ENCODE peak calls at places on chromosomes 16 and 17, in seven cellular contexts. One of them, this sample, is unnamed.
A peak's percentile ranks its signal among the peaks of the same experiment; 100 is the strongest.

GRCh38 chr16:81088836-81089235 is 7.4 kb downstream of the GCSH start:
- DNase-seq in lower leg skin: no peak
- DNase-seq in OCI-LY7: no peak
- DNase-seq in iPS DF 6.9: no peak
- DNase-seq in naive thymus-derived CD4-positive, alpha-beta T cell: no peak
- DNase-seq in mesendoderm: no peak
- DNase-seq in dorsolateral prefrontal cortex: no peak
- DNase-seq in this sample: no peak

GRCh38 chr17:7523033-7523432 is 25.8 kb upstream of the TNFSF12 start:
- DNase-seq in lower leg skin: no peak
- DNase-seq in OCI-LY7: peak; percentile 20
- DNase-seq in iPS DF 6.9: peak; percentile 45
- DNase-seq in naive thymus-derived CD4-positive, alpha-beta T cell: peak; percentile 56
- DNase-seq in mesendoderm: peak; percentile 90
- DNase-seq in dorsolateral prefrontal cortex: no peak
- DNase-seq in this sample: peak; percentile 39

GRCh38 chr17:28216528-28216927 is 102.5 kb upstream of the TMEM97 start:
- DNase-seq in lower leg skin: no peak
- DNase-seq in OCI-LY7: no peak
- DNase-seq in iPS DF 6.9: no peak
- DNase-seq in naive thymus-derived CD4-positive, alpha-beta T cell: no peak
- DNase-seq in mesendoderm: no peak
- DNase-seq in dorsolateral prefrontal cortex: no peak
- DNase-seq in this sample: peak; percentile 50

GRCh38 chr16:61887903-61888302 is 148.3 kb downstream of the CDH8 start:
- DNase-seq in lower leg skin: peak; percentile 15
- DNase-seq in OCI-LY7: peak; percentile 55
- DNase-seq in iPS DF 6.9: no peak
- DNase-seq in naive thymus-derived CD4-positive, alpha-beta T cell: no peak
- DNase-seq in mesendoderm: peak; percentile 91
- DNase-seq in dorsolateral prefrontal cortex: no peak
- DNase-seq in this sample: peak; percentile 82

GRCh38 chr17:41631025-41631889 is 6.9 kb upstream of the KRT17 start:
- DNase-seq in lower leg skin: no peak
- DNase-seq in OCI-LY7: no peak
- DNase-seq in iPS DF 6.9: no peak
- DNase-seq in naive thymus-derived CD4-positive, alpha-beta T cell: no peak
- DNase-seq in mesendoderm: no peak
- DNase-seq in dorsolateral prefrontal cortex: no peak
- DNase-seq in this sample: no peak

GRCh38 chr16:20137194-20137593 is 63.5 kb upstream of the GPR139 start:
- DNase-seq in lower leg skin: no peak
- DNase-seq in OCI-LY7: no peak
- DNase-seq in iPS DF 6.9: no peak
- DNase-seq in naive thymus-derived CD4-positive, alpha-beta T cell: no peak
- DNase-seq in mesendoderm: no peak
- DNase-seq in dorsolateral prefrontal cortex: no peak
- DNase-seq in this sample: no peak

GRCh38 chr16:11361751-11362742 is 16.8 kb downstream of the RMI2 start:
- DNase-seq in lower leg skin: peak; percentile 14
- DNase-seq in OCI-LY7: peak; percentile 56
- DNase-seq in iPS DF 6.9: no peak
- DNase-seq in naive thymus-derived CD4-positive, alpha-beta T cell: no peak
- DNase-seq in mesendoderm: no peak
- DNase-seq in dorsolateral prefrontal cortex: no peak
- DNase-seq in this sample: peak; percentile 82

GRCh38 chr17:78038748-78039288 is 80.3 kb downstream of the TNRC6C start:
- DNase-seq in lower leg skin: no peak
- DNase-seq in OCI-LY7: no peak
- DNase-seq in iPS DF 6.9: no peak
- DNase-seq in naive thymus-derived CD4-positive, alpha-beta T cell: no peak
- DNase-seq in mesendoderm: no peak
- DNase-seq in dorsolateral prefrontal cortex: no peak
- DNase-seq in this sample: no peak

GRCh38 chr17:39261286-39261685 is 35.5 kb upstream of the STAC2 start:
- DNase-seq in lower leg skin: no peak
- DNase-seq in OCI-LY7: peak; percentile 45
- DNase-seq in iPS DF 6.9: no peak
- DNase-seq in naive thymus-derived CD4-positive, alpha-beta T cell: no peak
- DNase-seq in mesendoderm: peak; percentile 65
- DNase-seq in dorsolateral prefrontal cortex: no peak
- DNase-seq in this sample: peak; percentile 53

GRCh38 chr17:13027246-13027645 is 9.4 kb upstream of the ELAC2 start:
- DNase-seq in lower leg skin: no peak
- DNase-seq in OCI-LY7: no peak
- DNase-seq in iPS DF 6.9: no peak
- DNase-seq in naive thymus-derived CD4-positive, alpha-beta T cell: no peak
- DNase-seq in mesendoderm: no peak
- DNase-seq in dorsolateral prefrontal cortex: no peak
- DNase-seq in this sample: no peak

GRCh38 chr17:80101946-80102706 is 745 bp downstream of the GAA start:
- DNase-seq in lower leg skin: peak; percentile 29
- DNase-seq in OCI-LY7: peak; percentile 48
- DNase-seq in iPS DF 6.9: no peak
- DNase-seq in naive thymus-derived CD4-positive, alpha-beta T cell: no peak
- DNase-seq in mesendoderm: peak; percentile 34
- DNase-seq in dorsolateral prefrontal cortex: no peak
- DNase-seq in this sample: peak; percentile 56

GRCh38 chr17:32319548-32319905 is 22.4 kb downstream of the C17orf75 start:
- DNase-seq in lower leg skin: peak; percentile 60
- DNase-seq in OCI-LY7: peak; percentile 82
- DNase-seq in iPS DF 6.9: peak; percentile 71
- DNase-seq in naive thymus-derived CD4-positive, alpha-beta T cell: peak; percentile 70
- DNase-seq in mesendoderm: peak; percentile 79
- DNase-seq in dorsolateral prefrontal cortex: peak; percentile 81
- DNase-seq in this sample: peak; percentile 83

GRCh38 chr16:72561-73537 is at the start of gene RHBDF1:
- DNase-seq in lower leg skin: no peak
- DNase-seq in OCI-LY7: no peak
- DNase-seq in iPS DF 6.9: no peak
- DNase-seq in naive thymus-derived CD4-positive, alpha-beta T cell: no peak
- DNase-seq in mesendoderm: peak; percentile 79
- DNase-seq in dorsolateral prefrontal cortex: no peak
- DNase-seq in this sample: peak; percentile 46

GRCh38 chr16:14150796-14151195 is 79.7 kb downstream of the MRTFB start:
- DNase-seq in lower leg skin: no peak
- DNase-seq in OCI-LY7: no peak
- DNase-seq in iPS DF 6.9: no peak
- DNase-seq in naive thymus-derived CD4-positive, alpha-beta T cell: no peak
- DNase-seq in mesendoderm: no peak
- DNase-seq in dorsolateral prefrontal cortex: no peak
- DNase-seq in this sample: no peak

GRCh38 chr17:76515291-76515949 is 14.2 kb upstream of the RHBDF2 start:
- DNase-seq in lower leg skin: peak; percentile 88
- DNase-seq in OCI-LY7: no peak
- DNase-seq in iPS DF 6.9: no peak
- DNase-seq in naive thymus-derived CD4-positive, alpha-beta T cell: peak; percentile 84
- DNase-seq in mesendoderm: no peak
- DNase-seq in dorsolateral prefrontal cortex: peak; percentile 53
- DNase-seq in this sample: peak; percentile 73

GRCh38 chr16:25978227-25978626 is 286.5 kb downstream of the HS3ST4 start:
- DNase-seq in lower leg skin: no peak
- DNase-seq in OCI-LY7: no peak
- DNase-seq in iPS DF 6.9: no peak
- DNase-seq in naive thymus-derived CD4-positive, alpha-beta T cell: no peak
- DNase-seq in mesendoderm: no peak
- DNase-seq in dorsolateral prefrontal cortex: no peak
- DNase-seq in this sample: no peak

GRCh38 chr16:1420111-1420539 is 422 bp downstream of the UQCC4 start:
- DNase-seq in lower leg skin: no peak
- DNase-seq in OCI-LY7: no peak
- DNase-seq in iPS DF 6.9: no peak
- DNase-seq in naive thymus-derived CD4-positive, alpha-beta T cell: no peak
- DNase-seq in mesendoderm: no peak
- DNase-seq in dorsolateral prefrontal cortex: peak; percentile 15
- DNase-seq in this sample: peak; percentile 20

GRCh38 chr17:70560471-70560870 is 391.1 kb downstream of the KCNJ2 start:
- DNase-seq in lower leg skin: no peak
- DNase-seq in OCI-LY7: no peak
- DNase-seq in iPS DF 6.9: no peak
- DNase-seq in naive thymus-derived CD4-positive, alpha-beta T cell: no peak
- DNase-seq in mesendoderm: no peak
- DNase-seq in dorsolateral prefrontal cortex: no peak
- DNase-seq in this sample: no peak

GRCh38 chr16:12426122-12426521 is 377.6 kb downstream of the CPPED1 start:
- DNase-seq in lower leg skin: no peak
- DNase-seq in OCI-LY7: no peak
- DNase-seq in iPS DF 6.9: no peak
- DNase-seq in naive thymus-derived CD4-positive, alpha-beta T cell: no peak
- DNase-seq in mesendoderm: peak; percentile 54
- DNase-seq in dorsolateral prefrontal cortex: no peak
- DNase-seq in this sample: no peak

GRCh38 chr17:70183508-70183907 is 14.2 kb downstream of the KCNJ2 start:
- DNase-seq in lower leg skin: no peak
- DNase-seq in OCI-LY7: no peak
- DNase-seq in iPS DF 6.9: no peak
- DNase-seq in naive thymus-derived CD4-positive, alpha-beta T cell: no peak
- DNase-seq in mesendoderm: no peak
- DNase-seq in dorsolateral prefrontal cortex: no peak
- DNase-seq in this sample: no peak

GRCh38 chr16:75250089-75250808 is 1.2 kb downstream of the BCAR1 start:
- DNase-seq in lower leg skin: no peak
- DNase-seq in OCI-LY7: no peak
- DNase-seq in iPS DF 6.9: no peak
- DNase-seq in naive thymus-derived CD4-positive, alpha-beta T cell: no peak
- DNase-seq in mesendoderm: no peak
- DNase-seq in dorsolateral prefrontal cortex: no peak
- DNase-seq in this sample: no peak

GRCh38 chr17:5785343-5785742 is 201.0 kb upstream of the NLRP1 start:
- DNase-seq in lower leg skin: no peak
- DNase-seq in OCI-LY7: peak; percentile 65
- DNase-seq in iPS DF 6.9: no peak
- DNase-seq in naive thymus-derived CD4-positive, alpha-beta T cell: no peak
- DNase-seq in mesendoderm: no peak
- DNase-seq in dorsolateral prefrontal cortex: no peak
- DNase-seq in this sample: no peak

GRCh38 chr16:62298567-62298966 is 262.3 kb upstream of the CDH8 start:
- DNase-seq in lower leg skin: no peak
- DNase-seq in OCI-LY7: no peak
- DNase-seq in iPS DF 6.9: no peak
- DNase-seq in naive thymus-derived CD4-positive, alpha-beta T cell: no peak
- DNase-seq in mesendoderm: no peak
- DNase-seq in dorsolateral prefrontal cortex: no peak
- DNase-seq in this sample: no peak

DNA sequence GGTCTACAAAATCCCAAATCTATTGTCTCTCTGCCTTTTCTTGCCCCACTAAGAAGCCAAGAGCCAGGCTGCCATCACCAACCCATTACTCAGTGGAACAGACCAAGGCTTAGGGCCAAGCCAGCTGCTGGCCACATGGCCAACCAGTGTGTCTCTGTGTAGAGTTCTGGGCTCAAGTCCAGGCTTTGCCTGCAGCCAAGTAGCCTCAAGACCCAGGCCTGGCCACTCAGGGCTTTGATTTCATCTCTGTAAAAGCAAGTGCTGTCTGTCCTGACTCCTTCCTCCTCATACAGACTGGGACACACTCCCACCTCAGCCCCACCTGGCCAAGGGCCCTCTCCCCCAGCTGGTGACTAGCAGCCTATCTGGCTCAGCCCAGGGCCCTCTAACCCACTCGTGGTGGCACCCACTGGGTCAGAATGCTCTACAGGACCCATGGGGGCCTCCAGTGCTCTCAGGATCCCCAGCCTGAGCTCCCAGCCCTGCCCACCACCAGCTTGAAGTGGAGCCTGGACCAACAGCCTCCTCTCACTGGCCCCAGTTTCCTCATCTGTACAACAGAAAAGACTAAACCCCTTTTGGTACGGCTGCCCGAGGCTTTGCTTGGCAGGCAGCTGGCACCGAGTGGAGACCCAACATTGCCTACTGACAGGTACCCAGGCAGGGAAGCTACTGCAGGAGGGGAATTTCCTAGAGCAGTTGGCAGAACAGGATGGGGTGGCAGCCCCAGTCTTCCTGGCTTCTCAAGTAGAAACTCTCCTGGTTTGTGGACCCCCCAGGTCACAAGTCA is 14.4 kb downstream of the SREBF1 start:
- DNase-seq in lower leg skin: peak; percentile 77
- DNase-seq in OCI-LY7: no peak
- DNase-seq in iPS DF 6.9: no peak
- DNase-seq in naive thymus-derived CD4-positive, alpha-beta T cell: no peak
- DNase-seq in mesendoderm: no peak
- DNase-seq in dorsolateral prefrontal cortex: peak; percentile 95
- DNase-seq in this sample: no peak
- H3K4me3 ChIP-seq in lower leg skin: no peak overlapping the region
- H3K4me3 ChIP-seq in OCI-LY7: peak overlapping the region; percentile 77
- H3K4me3 ChIP-seq in iPS DF 6.9: no peak overlapping the region
- H3K4me3 ChIP-seq in naive thymus-derived CD4-positive, alpha-beta T cell: peak overlapping the region; percentile 68
- H3K4me3 ChIP-seq in mesendoderm: no peak overlapping the region
- H3K4me3 ChIP-seq in dorsolateral prefrontal cortex: peak overlapping the region; percentile 84
- H3K4me3 ChIP-seq in this sample: peak overlapping the region; percentile 76

DNA sequence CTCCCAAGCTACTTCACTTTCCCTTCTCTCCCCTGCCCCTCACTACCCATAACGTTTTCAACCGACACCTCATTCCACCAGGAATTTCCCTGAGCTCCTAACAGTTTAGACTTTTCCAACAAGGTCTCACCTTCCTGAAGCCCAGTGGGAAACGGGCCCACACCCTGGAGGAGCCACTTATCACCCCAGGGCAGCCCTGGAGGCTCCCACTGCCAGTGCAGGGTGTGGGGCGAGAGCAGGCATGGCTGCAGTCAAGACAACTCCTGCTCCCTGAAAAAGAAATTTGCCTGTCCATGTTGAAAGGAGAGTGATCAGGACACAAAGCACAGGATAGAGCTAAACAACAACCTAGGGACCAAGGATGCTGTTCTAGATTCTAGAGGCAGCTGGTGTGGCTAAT is 1.7 kb upstream of the CCNF start:
- DNase-seq in lower leg skin: no peak
- DNase-seq in OCI-LY7: no peak
- DNase-seq in iPS DF 6.9: no peak
- DNase-seq in naive thymus-derived CD4-positive, alpha-beta T cell: no peak
- DNase-seq in mesendoderm: no peak
- DNase-seq in dorsolateral prefrontal cortex: no peak
- DNase-seq in this sample: no peak
- H3K4me3 ChIP-seq in lower leg skin: no peak overlapping the region
- H3K4me3 ChIP-seq in OCI-LY7: peak overlapping the region; percentile 87
- H3K4me3 ChIP-seq in iPS DF 6.9: no peak overlapping the region
- H3K4me3 ChIP-seq in naive thymus-derived CD4-positive, alpha-beta T cell: no peak overlapping the region
- H3K4me3 ChIP-seq in mesendoderm: no peak overlapping the region
- H3K4me3 ChIP-seq in dorsolateral prefrontal cortex: no peak overlapping the region
- H3K4me3 ChIP-seq in this sample: no peak overlapping the region

DNA sequence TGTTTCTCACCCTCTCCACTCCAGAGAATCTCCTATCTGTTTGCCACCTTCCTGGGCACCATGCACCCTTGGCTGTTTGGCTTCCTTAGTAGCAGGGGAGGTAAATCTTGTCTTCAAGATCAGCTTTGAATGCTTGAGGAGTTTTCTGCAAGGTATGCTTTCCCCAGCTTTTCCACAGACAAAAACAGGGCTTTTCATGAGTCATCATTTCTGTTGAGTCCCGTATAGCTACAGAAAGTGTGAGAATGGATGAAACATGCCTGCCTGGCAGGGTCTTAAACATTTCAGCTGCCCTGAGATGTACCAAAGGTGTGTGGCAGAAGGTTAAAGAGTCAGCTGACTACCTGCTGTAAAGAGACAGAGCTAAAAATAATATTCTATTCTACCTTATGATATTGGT is 875.2 kb upstream of the EEF2KMT start:
- DNase-seq in lower leg skin: no peak
- DNase-seq in OCI-LY7: no peak
- DNase-seq in iPS DF 6.9: no peak
- DNase-seq in naive thymus-derived CD4-positive, alpha-beta T cell: no peak
- DNase-seq in mesendoderm: no peak
- DNase-seq in dorsolateral prefrontal cortex: no peak
- DNase-seq in this sample: no peak
- H3K4me3 ChIP-seq in lower leg skin: no peak overlapping the region
- H3K4me3 ChIP-seq in OCI-LY7: no peak overlapping the region
- H3K4me3 ChIP-seq in iPS DF 6.9: no peak overlapping the region
- H3K4me3 ChIP-seq in naive thymus-derived CD4-positive, alpha-beta T cell: no peak overlapping the region
- H3K4me3 ChIP-seq in mesendoderm: no peak overlapping the region
- H3K4me3 ChIP-seq in dorsolateral prefrontal cortex: no peak overlapping the region
- H3K4me3 ChIP-seq in this sample: no peak overlapping the region

GRCh38 chr16:49492090-49492801 is 118.6 kb downstream of the C16orf78 start:
- DNase-seq in lower leg skin: no peak
- DNase-seq in OCI-LY7: peak; percentile 70
- DNase-seq in iPS DF 6.9: peak; percentile 45
- DNase-seq in naive thymus-derived CD4-positive, alpha-beta T cell: peak; percentile 63
- DNase-seq in mesendoderm: peak; percentile 71
- DNase-seq in dorsolateral prefrontal cortex: no peak
- DNase-seq in this sample: peak; percentile 43
- H3K4me3 ChIP-seq in lower leg skin: no peak overlapping the region
- H3K4me3 ChIP-seq in OCI-LY7: peak overlapping the region; percentile 26
- H3K4me3 ChIP-seq in iPS DF 6.9: no peak overlapping the region
- H3K4me3 ChIP-seq in naive thymus-derived CD4-positive, alpha-beta T cell: no peak overlapping the region
- H3K4me3 ChIP-seq in mesendoderm: no peak overlapping the region
- H3K4me3 ChIP-seq in dorsolateral prefrontal cortex: peak overlapping the region; percentile 51
- H3K4me3 ChIP-seq in this sample: no peak overlapping the region

This sample was measured in NB4.